ENCODE peak calls at places on chromosomes 16 and 17, in seven cellular contexts. N, T, P, O, J, B and G are unnamed samples.

GRCh38 chr17:37761065-37761464 is 16.2 kb upstream of the HNF1B start:
- DNase-seq in N (no peak), T (no peak), P (no peak), O (no peak), J (no peak), B (no peak), G (no peak)

GRCh38 chr17:38982858-38983746 is 15.9 kb upstream of the FBXO47 start:
- DNase-seq in N (no peak), T (peak), P (no peak), O (no peak), J (peak), B (peak), G (peak)

GRCh38 chr16:3745751-3746355 is 28.5 kb upstream of the TRAP1 start:
- DNase-seq in N (no peak), T (no peak), P (no peak), O (no peak), J (no peak), B (no peak), G (no peak)

GRCh38 chr16:69520800-69521602 is 44.8 kb upstream of the NFAT5 start:
- DNase-seq in N (no peak), T (no peak), P (no peak), O (no peak), J (no peak), B (no peak), G (no peak)

GRCh38 chr16:57680842-57681241 is 12.7 kb downstream of the ADGRG3 start:
- DNase-seq in N (no peak), T (no peak), P (no peak), O (no peak), J (no peak), B (no peak), G (no peak)

GRCh38 chr17:9976283-9977009 is 71.4 kb upstream of the RCVRN start:
- DNase-seq in N (no peak), T (no peak), P (no peak), O (no peak), J (no peak), B (no peak), G (no peak)

GRCh38 chr16:12330977-12331376 is 354.4 kb downstream of the SNX29 start:
- DNase-seq in N (no peak), T (no peak), P (peak), O (no peak), J (no peak), B (no peak), G (no peak)

GRCh38 chr16:66266436-66267286 is 99.8 kb upstream of the CDH5 start:
- DNase-seq in N (peak), T (no peak), P (peak), O (no peak), J (no peak), B (peak), G (no peak)

GRCh38 chr17:1179635-1180433 is at the start of gene ABR:
- DNase-seq in N (peak), T (peak), P (peak), O (no peak), J (peak), B (peak), G (no peak)

GRCh38 chr17:74960739-74961342 is 11.7 kb downstream of the HID1 start:
- DNase-seq in N (peak), T (no peak), P (no peak), O (no peak), J (peak), B (peak), G (peak)

GRCh38 chr17:13030459-13031305 is 12.9 kb upstream of the ELAC2 start:
- DNase-seq in N (no peak), T (peak), P (no peak), O (no peak), J (peak), B (peak), G (peak)

GRCh38 chr17:81991684-81992513 is 14.5 kb downstream of the ASPSCR1 start:
- DNase-seq in N (peak), T (no peak), P (peak), O (peak), J (no peak), B (peak), G (peak)

GRCh38 chr17:58320570-58321323 is 7.8 kb downstream of the TSPOAP1 start:
- DNase-seq in N (peak), T (no peak), P (no peak), O (peak), J (no peak), B (no peak), G (no peak)

GRCh38 chr16:29290631-29291247 is 115.8 kb downstream of the NPIPB11 start:
- DNase-seq in N (peak), T (peak), P (peak), O (peak), J (peak), B (peak), G (peak)

GRCh38 chr17:64020068-64020766 is at the start of gene ICAM2:
- DNase-seq in N (no peak), T (peak), P (peak), O (peak), J (peak), B (peak), G (no peak)

GRCh38 chr17:72498671-72499210 is 377.9 kb downstream of the SOX9 start:
- DNase-seq in N (no peak), T (no peak), P (no peak), O (no peak), J (no peak), B (no peak), G (no peak)

GRCh38 chr16:73047536-73048291 is at the start of gene ZFHX3:
- DNase-seq in N (peak), T (no peak), P (peak), O (peak), J (peak), B (peak), G (peak)

GRCh38 chr17:7261377-7262191 is 694 bp downstream of the CLDN7 start:
- DNase-seq in N (peak), T (no peak), P (no peak), O (no peak), J (no peak), B (no peak), G (no peak)

GRCh38 chr16:68490829-68491575 is 42.7 kb upstream of the SMPD3 start:
- DNase-seq in N (peak), T (no peak), P (no peak), O (peak), J (no peak), B (peak), G (no peak)

GRCh38 chr17:80912451-80912850 is 79.2 kb upstream of the CHMP6 start:
- DNase-seq in N (peak), T (no peak), P (no peak), O (peak), J (no peak), B (no peak), G (no peak)

GRCh38 chr17:6556121-6557039 is at the start of gene PITPNM3:
- DNase-seq in N (peak), T (no peak), P (no peak), O (no peak), J (no peak), B (peak), G (no peak)

GRCh38 chr16:46555981-46556380 is 65.2 kb downstream of the SHCBP1 start:
- DNase-seq in N (no peak), T (no peak), P (no peak), O (no peak), J (no peak), B (no peak), G (no peak)

GRCh38 chr17:45834471-45835396 is 9.9 kb upstream of the SPPL2C start:
- DNase-seq in N (no peak), T (no peak), P (no peak), O (no peak), J (no peak), B (no peak), G (peak)

GRCh38 chr17:44518032-44518431 is 14.8 kb upstream of the GPATCH8 start:
- DNase-seq in N (no peak), T (no peak), P (no peak), O (no peak), J (no peak), B (no peak), G (no peak)

GRCh38 chr17:46837521-46837920 is 13.9 kb upstream of the WNT9B start:
- DNase-seq in N (no peak), T (no peak), P (no peak), O (peak), J (no peak), B (no peak), G (no peak)

GRCh38 chr17:39724731-39725130 is 5.6 kb downstream of the MIEN1 start:
- DNase-seq in N (no peak), T (no peak), P (no peak), O (no peak), J (no peak), B (no peak), G (no peak)

GRCh38 chr16:69921125-69921524 is 30.0 kb upstream of the CLEC18A start:
- DNase-seq in N (no peak), T (no peak), P (no peak), O (no peak), J (no peak), B (no peak), G (no peak)

GRCh38 chr17:77383613-77384608 is 243.1 kb downstream of the SEC14L1 start:
- DNase-seq in N (no peak), T (no peak), P (peak), O (no peak), J (no peak), B (no peak), G (no peak)

GRCh38 chr17:81164464-81165245 is 652 bp upstream of the PVALEF start:
- DNase-seq in N (no peak), T (no peak), P (no peak), O (no peak), J (no peak), B (no peak), G (peak)

GRCh38 chr17:263773-264172 is 82.3 kb upstream of the DOC2B start:
- DNase-seq in N (no peak), T (no peak), P (no peak), O (peak), J (no peak), B (no peak), G (peak)

GRCh38 chr17:1179112-1179634 is 608 bp downstream of the ABR start:
- DNase-seq in N (no peak), T (no peak), P (no peak), O (no peak), J (no peak), B (no peak), G (no peak)

GRCh38 chr16:82580293-82580900 is 46.4 kb upstream of the CDH13 start:
- DNase-seq in N (no peak), T (no peak), P (no peak), O (no peak), J (no peak), B (no peak), G (peak)

GRCh38 chr16:15518412-15519351 is 84.3 kb downstream of the BMERB1 start:
- DNase-seq in N (no peak), T (no peak), P (peak), O (peak), J (no peak), B (no peak), G (peak)

GRCh38 chr17:50102164-50102991 is 7.2 kb downstream of the PDK2 start:
- DNase-seq in N (peak), T (no peak), P (peak), O (peak), J (no peak), B (peak), G (no peak)

GRCh38 chr17:78241277-78242023 is 10.0 kb downstream of the TMEM235 start:
- DNase-seq in N (no peak), T (no peak), P (no peak), O (peak), J (no peak), B (no peak), G (peak)

GRCh38 chr17:83099570-83100181 is 20.3 kb downstream of the METRNL start:
- DNase-seq in N (no peak), T (no peak), P (no peak), O (peak), J (no peak), B (peak), G (no peak)

GRCh38 chr16:30534368-30535105 is at the start of gene ZNF747:
- DNase-seq in N (peak), T (peak), P (peak), O (peak), J (peak), B (peak), G (peak)

GRCh38 chr16:77183137-77183536 is 7.9 kb upstream of the MON1B start:
- DNase-seq in N (no peak), T (no peak), P (no peak), O (no peak), J (no peak), B (no peak), G (no peak)

GRCh38 chr17:72439893-72440502 is 319.2 kb downstream of the SOX9 start:
- DNase-seq in N (no peak), T (no peak), P (no peak), O (no peak), J (no peak), B (no peak), G (peak)

GRCh38 chr16:84953051-84953746 is 58.1 kb downstream of the ZDHHC7 start:
- DNase-seq in N (no peak), T (no peak), P (no peak), O (no peak), J (no peak), B (no peak), G (no peak)
- H3K27ac ChIP-seq in N (no peak), T (no peak), P (peak), O (peak), J (no peak), B (peak), G (peak)

GRCh38 chr16:86363057-86363490 is 147.3 kb upstream of the FOXF1 start:
- DNase-seq in N (no peak), T (no peak), P (no peak), O (no peak), J (no peak), B (peak), G (no peak)

GRCh38 chr16:86365513-86366040 is 144.8 kb upstream of the FOXF1 start:
- DNase-seq in N (no peak), T (no peak), P (no peak), O (no peak), J (no peak), B (no peak), G (no peak)

GRCh38 chr16:86362155-86362849 is 148.0 kb upstream of the FOXF1 start:
- DNase-seq in N (no peak), T (no peak), P (no peak), O (no peak), J (no peak), B (no peak), G (no peak)

GRCh38 chr16:86363836-86364618 is 146.3 kb upstream of the FOXF1 start:
- DNase-seq in N (no peak), T (no peak), P (no peak), O (no peak), J (no peak), B (peak), G (no peak)

GRCh38 chr16:86364653-86365380 is 145.5 kb upstream of the FOXF1 start:
- DNase-seq in N (no peak), T (no peak), P (no peak), O (no peak), J (no peak), B (no peak), G (no peak)
- H3K27ac ChIP-seq in N (no peak), T (no peak), P (no peak), O (no peak), J (no peak), B (peak), G (no peak)

DNA sequence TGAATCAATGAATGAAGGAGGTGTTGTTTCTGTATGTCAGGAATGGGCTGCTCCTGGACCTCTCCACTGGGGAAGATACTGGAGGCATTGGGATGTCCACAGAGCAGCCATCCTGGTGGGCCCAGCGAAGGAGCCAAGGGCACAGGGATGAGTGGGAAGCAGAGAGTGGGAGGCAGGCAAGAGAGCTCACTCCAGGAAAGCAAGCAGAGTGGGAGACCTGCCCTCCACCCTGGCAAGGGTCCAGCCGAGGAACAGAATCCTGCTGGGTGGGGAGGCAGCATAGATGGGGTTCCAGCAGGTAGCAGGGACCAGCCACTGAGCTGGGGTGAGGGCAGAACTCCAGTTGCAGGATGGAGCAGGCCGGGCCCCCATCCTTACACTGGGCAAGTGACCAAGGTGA is 71.9 kb upstream of the AMZ2 start:
- DNase-seq in N (no peak), T (no peak), P (no peak), O (no peak), J (no peak), B (no peak), G (no peak)
- H3K27ac ChIP-seq in N (no peak), T (no peak), P (no peak), O (no peak), J (no peak), B (no peak), G (no peak)

GRCh38 chr17:4534515-4534914 is 20.7 kb downstream of the MYBBP1A start:
- DNase-seq in N (no peak), T (no peak), P (no peak), O (no peak), J (no peak), B (no peak), G (no peak)
- H3K27ac ChIP-seq in N (peak), T (no peak), P (peak), O (no peak), J (no peak), B (peak), G (no peak)